ENCODE peak calls at places on chromosomes 12 and 14, in seven cellular contexts. S, K, E, D, Q, U and Y are unnamed samples.

GRCh38 chr14:55805250-55805649 is 225.2 kb downstream of the KTN1 start:
- DNase-seq in S (no peak), K (no peak), E (no peak), D (no peak), Q (no peak), U (no peak), Y (no peak)

GRCh38 chr14:57751400-57751799 is 114.5 kb downstream of the SLC35F4 start:
- DNase-seq in S (no peak), K (no peak), E (no peak), D (no peak), Q (no peak), U (no peak), Y (no peak)

GRCh38 chr12:111788178-111788654 is 21.5 kb downstream of the ALDH2 start:
- DNase-seq in S (no peak), K (peak; percentile 42), E (no peak), D (no peak), Q (peak; percentile 83), U (no peak), Y (no peak)

GRCh38 chr12:45235087-45236025 is 19.5 kb downstream of the ANO6 start:
- DNase-seq in S (peak; percentile 80), K (peak; percentile 91), E (peak; percentile 82), D (no peak), Q (peak; percentile 32), U (peak; percentile 80), Y (peak; percentile 86)

GRCh38 chr12:58727526-58727925 is 192.8 kb downstream of the LRIG3 start:
- DNase-seq in S (no peak), K (no peak), E (no peak), D (no peak), Q (peak; percentile 53), U (no peak), Y (peak; percentile 15)

GRCh38 chr12:90947869-90948268 is 7.1 kb downstream of the CCER1 start:
- DNase-seq in S (no peak), K (no peak), E (no peak), D (no peak), Q (no peak), U (no peak), Y (no peak)

GRCh38 chr12:81077686-81078441 is at the start of gene ACSS3:
- DNase-seq in S (peak; percentile 94), K (no peak), E (peak; percentile 46), D (no peak), Q (peak; percentile 64), U (peak; percentile 50), Y (no peak)

GRCh38 chr14:96011609-96012008 is 27.6 kb upstream of the C14orf132 start:
- DNase-seq in S (no peak), K (no peak), E (no peak), D (no peak), Q (no peak), U (no peak), Y (no peak)

GRCh38 chr14:90204516-90204915 is 51.8 kb upstream of the PSMC1 start:
- DNase-seq in S (no peak), K (no peak), E (no peak), D (no peak), Q (no peak), U (no peak), Y (no peak)

GRCh38 chr12:111448831-111449790 is 43.4 kb downstream of the SH2B3 start:
- DNase-seq in S (no peak), K (no peak), E (no peak), D (no peak), Q (no peak), U (no peak), Y (no peak)

GRCh38 chr14:37087520-37087919 is 84.9 kb downstream of the SLC25A21 start:
- DNase-seq in S (no peak), K (no peak), E (no peak), D (no peak), Q (no peak), U (no peak), Y (no peak)

GRCh38 chr12:103399986-103400385 is 95.8 kb downstream of the C12orf42 start:
- DNase-seq in S (no peak), K (no peak), E (no peak), D (no peak), Q (no peak), U (no peak), Y (no peak)

GRCh38 chr12:53652366-53652765 is 23.5 kb downstream of the ATP5MC2 start:
- DNase-seq in S (no peak), K (no peak), E (peak; percentile 78), D (no peak), Q (no peak), U (no peak), Y (no peak)

GRCh38 chr14:90061849-90062794 is at the start of gene KCNK13:
- DNase-seq in S (peak; percentile 46), K (peak; percentile 25), E (no peak), D (no peak), Q (no peak), U (no peak), Y (peak; percentile 28)

GRCh38 chr12:3042394-3042793 is 34.8 kb upstream of the TSPAN9 start:
- DNase-seq in S (peak; percentile 26), K (no peak), E (no peak), D (no peak), Q (no peak), U (no peak), Y (no peak)

GRCh38 chr12:108793756-108794441 is 62.6 kb upstream of the CORO1C start:
- DNase-seq in S (no peak), K (no peak), E (no peak), D (no peak), Q (no peak), U (no peak), Y (no peak)

GRCh38 chr14:101018561-101019290 is 115.2 kb upstream of the RTL1 start:
- DNase-seq in S (peak; percentile 10), K (no peak), E (no peak), D (no peak), Q (no peak), U (no peak), Y (no peak)

GRCh38 chr12:54352891-54353874 is 11.1 kb downstream of the GPR84 start:
- DNase-seq in S (peak; percentile 47), K (no peak), E (peak; percentile 51), D (no peak), Q (peak; percentile 71), U (no peak), Y (no peak)

GRCh38 chr12:40152783-40153383 is 47.0 kb upstream of the SLC2A13 start:
- DNase-seq in S (no peak), K (peak; percentile 68), E (peak; percentile 1), D (peak; percentile 67), Q (peak; percentile 50), U (peak; percentile 29), Y (peak; percentile 41)

GRCh38 chr12:105100998-105101397 is 6.5 kb upstream of the WASHC4 start:
- DNase-seq in S (no peak), K (peak; percentile 50), E (no peak), D (no peak), Q (peak; percentile 63), U (no peak), Y (no peak)

GRCh38 chr12:52614381-52615207 is 3.8 kb downstream of the KRT73 start:
- DNase-seq in S (peak; percentile 21), K (no peak), E (no peak), D (no peak), Q (no peak), U (no peak), Y (peak; percentile 14)

GRCh38 chr14:60643443-60644402 is 5.6 kb downstream of the SIX1 start:
- DNase-seq in S (peak; percentile 42), K (no peak), E (no peak), D (no peak), Q (peak; percentile 75), U (no peak), Y (no peak)

GRCh38 chr14:21997300-21997699 is 323.7 kb upstream of the OR4E1 start:
- DNase-seq in S (peak; percentile 74), K (peak; percentile 62), E (no peak), D (peak; percentile 59), Q (no peak), U (no peak), Y (peak; percentile 38)
- TF ChIP-seq CTCF in S (peak; percentile 68), K (peak; percentile 56), E (no peak), D (peak; percentile 52), Q (peak; percentile 6), U (no peak), Y (peak; percentile 54)

GRCh38 chr12:118102070-118102469 is 1.7 kb downstream of the VSIG10 start:
- DNase-seq in S (peak; percentile 47), K (peak; percentile 93), E (no peak), D (no peak), Q (no peak), U (peak; percentile 59), Y (peak; percentile 77)
- H2AFZ ChIP-seq in S (no peak overlapping the region), K (no peak overlapping the region), E (no peak overlapping the region), D (no peak overlapping the region), Q (no peak overlapping the region), U (no peak overlapping the region), Y (no peak overlapping the region)

GRCh38 chr12:12839886-12840285 is 26.7 kb downstream of the DDX47 start:
- DNase-seq in S (no peak), K (peak; percentile 97), E (peak; percentile 79), D (no peak), Q (peak; percentile 76), U (peak; percentile 95), Y (peak; percentile 83)

GRCh38 chr12:12836571-12836970 is 23.4 kb downstream of the DDX47 start:
- DNase-seq in S (no peak), K (no peak), E (no peak), D (no peak), Q (no peak), U (no peak), Y (no peak)

GRCh38 chr12:12839003-12839395 is 25.9 kb downstream of the DDX47 start:
- DNase-seq in S (no peak), K (no peak), E (no peak), D (no peak), Q (no peak), U (no peak), Y (no peak)

GRCh38 chr12:12835378-12836145 is 22.4 kb downstream of the DDX47 start:
- DNase-seq in S (no peak), K (peak; percentile 93), E (peak; percentile 74), D (no peak), Q (no peak), U (peak; percentile 84), Y (peak; percentile 98)

GRCh38 chr12:12837025-12837872 is 24.1 kb downstream of the DDX47 start:
- DNase-seq in S (peak; percentile 52), K (peak; percentile 91), E (peak; percentile 71), D (peak; percentile 27), Q (peak; percentile 79), U (peak; percentile 74), Y (peak; percentile 91)
- TF ChIP-seq CTCF in S (peak; percentile 74), K (peak; percentile 73), E (peak; percentile 84), D (peak; percentile 65), Q (peak; percentile 56), U (peak; percentile 80), Y (peak; percentile 69)

GRCh38 chr14:91866061-91866460 is 1.3 kb downstream of the TC2N start:
- DNase-seq in S (no peak), K (peak; percentile 15), E (peak; percentile 75), D (peak; percentile 60), Q (peak; percentile 53), U (no peak), Y (peak; percentile 53)
- H2AFZ ChIP-seq in S (no peak overlapping the region), K (no peak overlapping the region), E (no peak overlapping the region), D (no peak overlapping the region), Q (no peak overlapping the region), U (no peak overlapping the region), Y (no peak overlapping the region)

GRCh38 chr12:120457133-120457532 is 10.9 kb downstream of the GATC start:
- DNase-seq in S (peak; percentile 65), K (peak; percentile 23), E (no peak), D (no peak), Q (no peak), U (no peak), Y (no peak)
- TF ChIP-seq CTCF in S (peak; percentile 71), K (peak; percentile 65), E (peak; percentile 27), D (no peak), Q (no peak), U (peak; percentile 46), Y (peak; percentile 36)

GRCh38 chr12:79547735-79548347 is 142.9 kb downstream of the PAWR start:
- DNase-seq in S (peak; percentile 80), K (peak; percentile 91), E (peak; percentile 60), D (peak; percentile 35), Q (peak; percentile 83), U (peak; percentile 70), Y (no peak)
- H2AFZ ChIP-seq in S (no peak overlapping the region), K (peak overlapping the region; percentile 20), E (no peak overlapping the region), D (no peak overlapping the region), Q (peak overlapping the region; percentile 25), U (no peak overlapping the region), Y (peak overlapping the region; percentile 2)